ENCODE peak calls at places on chromosomes 7 and 10, in nine cellular contexts. N is fibroblast of the aortic adventitia, M is heart right ventricle, Y is WERI-Rb-1, P is IMR-90, W is uterus, K is BJ, V is dorsolateral prefrontal cortex, Z is heart left ventricle. O is an unnamed sample.

GRCh38 chr10:71270301-71270777 is 48.7 kb upstream of the SLC29A3 start:
- DNase-seq in M (peak), V (peak), Y (peak), P (peak), N (peak), W (peak), Z (peak), K (no peak), O (no peak)

GRCh38 chr7:155587486-155587885 is 41.1 kb upstream of the CNPY1 start:
- DNase-seq in P (no peak), Z (no peak), M (no peak), N (no peak), K (no peak), V (no peak), Y (no peak), W (no peak), O (no peak)

GRCh38 chr10:60944159-60944909 is at the start of gene RHOBTB1:
- DNase-seq in N (peak), Y (peak), K (no peak), M (peak), V (peak), P (peak), Z (peak), W (peak), O (peak)

GRCh38 chr7:129798616-129799349 is 154.0 kb downstream of the UBE2H start:
- DNase-seq in W (no peak), K (no peak), N (no peak), V (no peak), Z (no peak), P (no peak), M (no peak), Y (no peak), O (no peak)

GRCh38 chr7:137454169-137455166 is 110.9 kb upstream of the PTN start:
- DNase-seq in N (peak), K (no peak), M (no peak), Y (no peak), W (peak), P (peak), V (no peak), Z (peak), O (peak)

GRCh38 chr7:148883233-148884048 is 650 bp downstream of the EZH2 start:
- DNase-seq in M (peak), V (peak), W (peak), Z (peak), P (no peak), N (no peak), Y (peak), K (no peak), O (no peak)

GRCh38 chr10:62761115-62761514 is 43.4 kb upstream of the ADO start:
- DNase-seq in Y (no peak), K (no peak), W (no peak), N (no peak), M (no peak), Z (no peak), V (no peak), P (no peak), O (no peak)

GRCh38 chr10:25226775-25227682 is 52.2 kb downstream of the GPR158 start:
- DNase-seq in V (peak), N (peak), Z (peak), K (no peak), Y (peak), P (peak), M (peak), W (no peak), O (peak)

GRCh38 chr7:104341545-104341944 is 13.1 kb downstream of the LHFPL3 start:
- DNase-seq in Y (peak), K (no peak), N (no peak), W (no peak), Z (no peak), P (no peak), V (no peak), M (no peak), O (no peak)

GRCh38 chr10:45001382-45002148 is 842 bp downstream of the ZNF22 start:
- DNase-seq in M (peak), K (no peak), Y (peak), V (peak), P (peak), W (peak), Z (peak), N (peak), O (no peak)

GRCh38 chr10:938954-939678 is 7.6 kb upstream of the LARP4B start:
- DNase-seq in N (peak), Z (no peak), V (no peak), K (no peak), M (no peak), Y (no peak), W (no peak), P (no peak), O (no peak)

GRCh38 chr7:158142657-158143056 is 445.0 kb downstream of the PTPRN2 start:
- DNase-seq in N (no peak), W (no peak), K (no peak), P (no peak), M (no peak), V (no peak), Z (no peak), Y (no peak), O (no peak)

GRCh38 chr10:71769279-71769823 is 4.0 kb downstream of the VSIR start:
- DNase-seq in N (no peak), M (no peak), Z (peak), V (no peak), P (peak), K (no peak), W (no peak), Y (no peak), O (no peak)

GRCh38 chr7:30925117-30925516 is 13.5 kb downstream of the AQP1 start:
- DNase-seq in K (no peak), Y (no peak), Z (no peak), V (no peak), P (no peak), W (no peak), M (no peak), N (no peak), O (no peak)

GRCh38 chr7:94449151-94449725 is 54.5 kb downstream of the COL1A2 start:
- DNase-seq in W (no peak), V (no peak), N (peak), Y (no peak), K (no peak), M (no peak), P (peak), Z (no peak), O (no peak)

GRCh38 chr10:102781921-102782542 is 38.3 kb downstream of the WBP1L start:
- DNase-seq in Y (no peak), V (no peak), Z (no peak), K (no peak), M (no peak), N (peak), P (peak), W (no peak), O (no peak)

GRCh38 chr7:24920702-24921679 is 59.0 kb downstream of the OSBPL3 start:
- DNase-seq in N (peak), V (no peak), K (no peak), M (no peak), P (no peak), Y (no peak), Z (no peak), W (no peak), O (no peak)

GRCh38 chr10:70551971-70552422 is 50.5 kb downstream of the PRF1 start:
- DNase-seq in V (no peak), M (no peak), Z (no peak), P (peak), W (no peak), Y (no peak), K (peak), N (peak), O (peak)

GRCh38 chr10:43170491-43170890 is 32.2 kb downstream of the CSGALNACT2 start:
- DNase-seq in P (peak), V (no peak), M (no peak), Z (no peak), Y (no peak), N (peak), K (no peak), W (no peak), O (no peak)
- TF ChIP-seq CTCF in P (peak), V (peak), M (no peak), Z (no peak), Y (no peak), N (no peak), K (peak), W (no peak), O (peak)

GRCh38 chr10:116385311-116385710 is 42.3 kb upstream of the PNLIPRP3 start:
- DNase-seq in Z (no peak), P (no peak), W (no peak), N (no peak), K (no peak), M (no peak), Y (no peak), V (no peak), O (no peak)

GRCh38 chr10:116382290-116382689 is 45.4 kb upstream of the PNLIPRP3 start:
- DNase-seq in Z (no peak), M (no peak), V (no peak), W (no peak), Y (no peak), N (no peak), K (no peak), P (no peak), O (no peak)

DNA sequence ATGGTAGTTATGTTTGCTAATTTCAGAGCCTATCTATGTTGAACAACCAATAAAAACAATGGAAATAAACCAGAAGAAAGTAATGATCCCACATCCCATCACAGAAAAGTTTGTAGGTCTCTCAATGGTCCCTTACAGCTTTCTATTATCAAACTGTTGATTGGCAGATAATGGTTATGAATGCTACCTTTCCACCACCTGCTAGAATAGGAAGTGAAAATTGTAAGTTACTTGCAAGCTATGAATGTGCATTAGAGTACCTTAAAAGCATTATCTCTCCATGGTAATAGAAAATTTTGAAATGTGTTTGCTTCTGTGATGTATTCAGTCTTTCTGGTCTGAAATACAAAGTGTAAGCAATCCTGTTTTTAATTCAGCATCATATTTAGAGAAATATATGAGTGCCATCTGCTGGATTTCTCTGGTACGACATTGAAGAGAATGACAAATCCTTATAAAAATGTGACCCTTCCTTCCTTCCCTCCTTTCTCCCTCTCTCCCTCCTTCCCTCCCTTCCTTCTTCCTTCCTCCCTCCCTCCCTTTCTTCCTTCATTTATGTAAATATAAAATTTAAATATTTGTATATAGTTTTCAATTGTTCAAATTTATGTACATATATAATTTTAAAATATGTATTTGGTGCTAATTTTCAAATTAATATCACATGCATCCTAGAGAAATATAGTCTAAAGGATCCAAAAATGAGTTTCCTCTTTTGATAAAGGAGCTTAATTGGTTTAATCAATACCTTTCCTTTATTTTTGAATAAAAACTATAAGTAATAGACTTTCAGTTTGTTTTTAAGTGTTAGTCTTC is 41.4 kb upstream of the PNLIPRP3 start:
- DNase-seq in W (no peak), Y (no peak), K (no peak), N (peak), Z (no peak), P (peak), V (no peak), M (no peak), O (peak)
- TF ChIP-seq CTCF in W (peak), Y (peak), K (peak), N (peak), Z (peak), P (peak), V (peak), M (peak), O (peak)

DNA sequence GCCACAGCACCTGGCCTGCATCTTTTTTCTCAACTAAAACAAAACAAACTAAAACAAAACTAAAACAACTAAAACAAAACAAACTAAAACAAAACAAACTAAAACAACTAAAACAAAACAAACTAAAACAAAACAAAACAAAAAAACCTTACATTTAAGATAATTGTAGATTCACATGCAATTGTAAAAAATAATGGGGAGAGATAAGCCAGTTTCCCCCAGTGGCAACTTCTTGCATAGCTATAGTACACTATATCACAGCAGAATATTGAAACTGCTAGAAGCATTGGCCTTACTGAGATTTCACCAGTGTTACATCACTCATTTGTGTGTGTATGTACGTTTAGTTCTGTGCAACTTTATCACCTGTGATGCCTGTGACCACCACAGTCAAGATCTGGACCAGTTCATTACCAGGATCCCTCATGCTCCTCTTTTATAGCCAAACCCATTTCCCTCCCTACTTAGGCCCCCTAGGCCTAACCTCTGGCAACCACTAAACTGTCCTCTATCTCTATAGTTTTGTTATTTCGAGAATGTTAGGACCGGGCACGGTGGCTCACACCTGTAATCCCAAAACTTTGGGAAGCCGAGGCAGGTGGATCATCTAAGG is 9.3 kb downstream of the FXYD4 start:
- DNase-seq in P (peak), K (no peak), Z (no peak), N (peak), V (no peak), W (no peak), M (no peak), Y (no peak), O (no peak)
- TF ChIP-seq CTCF in P (no peak), K (peak), Z (no peak), N (peak), V (no peak), W (no peak), M (no peak), Y (no peak), O (no peak)

GRCh38 chr7:4683043-4683883 is 1.2 kb downstream of the FOXK1 start:
- DNase-seq in V (no peak), Y (no peak), W (peak), Z (peak), N (no peak), K (no peak), M (peak), P (no peak), O (no peak)

GRCh38 chr7:4681218-4681851 is 760 bp upstream of the FOXK1 start:
- DNase-seq in M (no peak), K (no peak), Z (no peak), V (no peak), Y (no peak), W (no peak), N (no peak), P (no peak), O (no peak)

GRCh38 chr7:4681922-4682620 is at the start of gene FOXK1:
- DNase-seq in Y (peak), W (peak), K (no peak), M (peak), V (peak), N (peak), P (peak), Z (peak), O (no peak)

GRCh38 chr7:4683884-4684565 is 1.9 kb downstream of the FOXK1 start:
- DNase-seq in K (peak), M (peak), P (peak), N (peak), W (peak), Z (peak), Y (no peak), V (peak), O (peak)

GRCh38 chr7:4682621-4683042 is 537 bp downstream of the FOXK1 start:
- DNase-seq in N (peak), W (peak), K (no peak), V (peak), Z (peak), P (peak), Y (peak), M (peak), O (no peak)
- TF ChIP-seq CTCF in N (no peak), W (no peak), K (no peak), V (no peak), Z (no peak), P (peak), Y (peak), M (peak), O (no peak)